ENCODE peak calls at places on chromosomes 2 and 18, in four cellular contexts. T is A549, X is K562, K is IMR-90. N is an unnamed sample.

GRCh38 chr2:240021488-240022104 is 3.5 kb downstream of the NDUFA10 start:
- DNase-seq in T (peak; percentile 81), K (peak; percentile 47), X (peak; percentile 68), N (no peak)

GRCh38 chr18:68840554-68841263 is 42.8 kb downstream of the CCDC102B start:
- DNase-seq in T (peak; percentile 0), K (peak; percentile 97), X (no peak), N (no peak)

GRCh38 chr2:188244383-188244782 is 47.3 kb upstream of the GULP1 start:
- DNase-seq in T (peak; percentile 4), X (no peak), K (peak; percentile 16), N (no peak)

GRCh38 chr2:219038600-219038999 is 2.7 kb downstream of the CFAP65 start:
- DNase-seq in T (no peak), X (no peak), K (no peak), N (no peak)

GRCh38 chr2:42252464-42252863 is 83.3 kb downstream of the EML4 start:
- DNase-seq in X (no peak), T (no peak), K (no peak), N (no peak)

GRCh38 chr18:79334496-79335233 is 61.1 kb upstream of the NFATC1 start:
- DNase-seq in K (no peak), T (no peak), X (no peak), N (no peak)

GRCh38 chr2:240509667-240510512 is 47.9 kb downstream of the ANKMY1 start:
- DNase-seq in X (no peak), K (no peak), T (no peak), N (no peak)

GRCh38 chr2:221568299-221568698 is 3.8 kb downstream of the EPHA4 start:
- DNase-seq in X (no peak), K (no peak), T (no peak), N (no peak)

GRCh38 chr2:221166283-221166682 is 405.8 kb downstream of the EPHA4 start:
- DNase-seq in K (peak; percentile 26), X (no peak), T (no peak), N (no peak)

GRCh38 chr18:75407468-75408437 is 19.8 kb downstream of the SMIM21 start:
- DNase-seq in K (peak; percentile 38), X (no peak), T (no peak), N (no peak)
- TF ChIP-seq CEBPB in K (no peak), X (no peak), T (no peak), N (no peak)

DNA sequence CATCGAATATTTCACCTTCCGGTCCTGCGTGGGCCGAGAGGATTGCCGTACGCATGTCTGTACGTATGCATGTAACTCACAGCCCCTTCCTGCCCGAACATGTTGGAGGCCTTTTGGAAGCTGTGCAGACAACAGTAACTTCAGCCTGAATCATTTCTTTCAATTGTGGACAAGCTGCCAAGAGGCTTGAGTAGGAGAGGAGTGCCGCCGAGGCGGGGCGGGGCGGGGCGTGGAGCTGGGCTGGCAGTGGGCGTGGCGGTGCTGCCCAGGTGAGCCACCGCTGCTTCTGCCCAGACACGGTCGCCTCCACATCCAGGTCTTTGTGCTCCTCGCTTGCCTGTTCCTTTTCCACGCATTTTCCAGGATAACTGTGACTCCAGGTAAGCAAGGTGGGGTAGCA is at the start of gene SERPINB5:
- DNase-seq in X (no peak), T (no peak), K (no peak), N (no peak)
- TF ChIP-seq ELK1 in X (no peak), T (no peak), K (no peak), N (no peak)

GRCh38 chr2:236065756-236066155 is 102.4 kb downstream of the GBX2 start:
- DNase-seq in K (no peak), T (no peak), X (no peak), N (no peak)
- TF ChIP-seq CEBPB in K (no peak), T (no peak), X (no peak), N (no peak)

GRCh38 chr2:121489284-121489683 is 41.4 kb upstream of the RNU4ATAC start:
- DNase-seq in T (no peak), K (peak; percentile 68), X (no peak), N (peak; percentile 12)
- TF ChIP-seq ELK1 in T (no peak), K (no peak), X (no peak), N (no peak)

DNA sequence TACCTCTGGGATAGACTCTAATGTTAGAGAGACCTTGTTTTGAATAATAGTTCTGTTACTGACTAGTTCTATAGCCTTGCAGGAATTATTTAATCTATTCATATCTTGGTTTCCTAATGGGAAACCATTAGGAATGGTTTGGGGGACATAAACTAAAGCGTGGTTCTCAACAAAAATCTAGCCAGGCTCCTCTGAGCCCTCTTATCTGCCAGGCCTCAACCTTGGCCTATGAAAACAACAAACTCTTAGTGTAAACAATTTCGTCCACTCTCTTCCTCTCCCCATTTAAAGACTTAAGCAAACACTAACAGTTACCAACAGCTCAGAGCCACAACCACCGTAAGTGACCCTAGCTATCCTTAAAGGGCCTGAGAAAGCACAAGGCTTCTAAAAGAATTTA is 10.6 kb upstream of the NBAS start:
- DNase-seq in T (no peak), K (no peak), X (no peak), N (no peak)
- TF ChIP-seq CEBPB in T (no peak), K (no peak), X (no peak), N (no peak)

GRCh38 chr2:230668184-230668938 is 44.3 kb upstream of the CAB39 start:
- DNase-seq in T (no peak), X (no peak), K (peak; percentile 74), N (peak; percentile 88)
- TF ChIP-seq ELK1 in T (no peak), X (no peak), K (no peak), N (no peak)

DNA sequence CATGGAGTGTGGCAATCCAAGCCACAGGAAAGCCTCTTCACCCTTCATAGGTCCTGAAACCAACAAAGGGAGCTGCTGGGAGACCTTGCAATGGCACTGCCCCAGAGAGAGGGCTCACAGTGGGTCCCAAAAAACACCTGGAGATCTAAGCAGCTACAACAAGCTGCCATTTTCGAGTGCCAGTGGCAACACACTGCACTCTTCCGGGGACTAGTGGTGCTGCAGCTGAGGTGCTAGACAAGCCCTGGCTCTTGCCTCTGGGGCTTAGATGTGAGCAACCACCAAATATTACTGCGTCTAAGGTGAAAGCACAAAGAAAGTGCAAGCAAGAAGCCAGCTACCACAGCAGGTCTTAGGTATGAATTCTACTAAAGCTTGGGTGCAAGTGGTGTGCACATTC is 192.9 kb downstream of the NOL4 start:
- DNase-seq in T (no peak), K (no peak), X (no peak), N (no peak)
- TF ChIP-seq CEBPB in T (no peak), K (no peak), X (no peak), N (no peak)

GRCh38 chr2:172859821-172860707 is 124.4 kb downstream of the RAPGEF4 start:
- DNase-seq in T (no peak), K (no peak), X (no peak), N (no peak)
- TF ChIP-seq ELK1 in T (no peak), K (no peak), X (no peak), N (no peak)

N was measured in GM12878.